ENCODE peak calls at places on chromosome 1, in five cellular contexts. H is NCI-H345, M is psoas muscle, S is RWPE1, J is T-helper 1 cell. I is an unnamed sample.

GRCh38 chr1:175158133-175158532 is 34.4 kb downstream of the KIAA0040 start:
- DNase-seq in J (no peak), M (no peak), H (no peak), S (peak), I (no peak)

GRCh38 chr1:175278729-175279128 is 86.2 kb upstream of the KIAA0040 start:
- DNase-seq in M (no peak), H (no peak), S (no peak), J (no peak), I (no peak)

GRCh38 chr1:7912743-7913557 is 27.7 kb downstream of the TNFRSF9 start:
- DNase-seq in S (no peak), M (no peak), J (peak), H (no peak), I (no peak)

GRCh38 chr1:150798509-150798908 is 9.6 kb downstream of the CTSK start:
- DNase-seq in J (no peak), S (no peak), H (peak), M (no peak), I (peak)

GRCh38 chr1:223393275-223394214 is at the start of gene CCDC185:
- DNase-seq in S (peak), H (peak), J (no peak), M (peak), I (peak)

GRCh38 chr1:2452583-2453315 is 23.3 kb upstream of the PLCH2 start:
- DNase-seq in M (no peak), S (no peak), J (no peak), H (no peak), I (no peak)

GRCh38 chr1:39866767-39867166 is 16.5 kb downstream of the TRIT1 start:
- DNase-seq in S (no peak), J (no peak), M (no peak), H (no peak), I (no peak)

GRCh38 chr1:176858421-176858916 is 306.0 kb downstream of the ASTN1 start:
- DNase-seq in H (no peak), J (no peak), S (no peak), M (no peak), I (no peak)